ENCODE peak calls at places on chromosomes 6 and 20, in six cellular contexts. C is GM13976, L is astrocyte of the cerebellum, H is psoas muscle, R is pancreas, J is lower leg skin. O is an unnamed sample.

GRCh38 chr6:57248311-57248895 is 26.3 kb upstream of the RAB23 start:
- DNase-seq in L (no peak), R (no peak), J (no peak), H (no peak), C (no peak), O (no peak)

GRCh38 chr6:27809939-27810767 is 102.0 kb downstream of the OR2B2 start:
- DNase-seq in R (peak), H (peak), J (peak), C (peak), L (peak), O (peak)

GRCh38 chr6:18044108-18044783 is 56.8 kb upstream of the KIF13A start:
- DNase-seq in H (no peak), C (no peak), L (no peak), R (no peak), J (no peak), O (no peak)

GRCh38 chr20:33684533-33685327 is 1.5 kb downstream of the E2F1 start:
- DNase-seq in R (no peak), H (no peak), J (peak), C (no peak), L (no peak), O (no peak)

GRCh38 chr6:131159578-131159977 is 24.3 kb downstream of the AKAP7 start:
- DNase-seq in R (no peak), C (no peak), L (peak), J (no peak), H (no peak), O (no peak)

GRCh38 chr20:42556575-42556974 is 633.1 kb downstream of the PTPRT start:
- DNase-seq in C (no peak), J (no peak), L (no peak), R (no peak), H (no peak), O (no peak)

GRCh38 chr6:29011276-29011734 is 6.2 kb upstream of the ZNF311 start:
- DNase-seq in R (peak), L (peak), H (peak), J (peak), C (peak), O (peak)

GRCh38 chr6:15062311-15063252 is 183.3 kb upstream of the JARID2 start:
- DNase-seq in R (no peak), C (no peak), H (no peak), L (peak), J (no peak), O (no peak)

GRCh38 chr6:3336859-3337515 is 78.2 kb downstream of the PSMG4 start:
- DNase-seq in L (no peak), J (no peak), H (no peak), R (no peak), C (no peak), O (no peak)

GRCh38 chr20:8722277-8722928 is 346.5 kb upstream of the PLCB4 start:
- DNase-seq in H (no peak), C (no peak), J (no peak), R (peak), L (peak), O (peak)

GRCh38 chr20:33410081-33410742 is 8.9 kb upstream of the CDK5RAP1 start:
- DNase-seq in H (no peak), J (no peak), R (no peak), C (no peak), L (no peak), O (no peak)

GRCh38 chr6:169489642-169490408 is 212.0 kb downstream of the WDR27 start:
- DNase-seq in C (no peak), R (no peak), J (no peak), H (no peak), L (no peak), O (no peak)

GRCh38 chr6:137823826-137824501 is 43.1 kb upstream of the TNFAIP3 start:
- DNase-seq in L (no peak), R (no peak), H (no peak), C (no peak), J (peak), O (no peak)

GRCh38 chr6:82589509-82590206 is 226.0 kb downstream of the TPBG start:
- DNase-seq in R (no peak), L (peak), C (peak), J (no peak), H (no peak), O (peak)
- TF ChIP-seq CTCF in R (no peak), L (peak), C (no peak), J (no peak), H (no peak), O (peak)

GRCh38 chr6:96760153-96760687 is 77.1 kb downstream of the GPR63 start:
- DNase-seq in L (no peak), C (peak), J (no peak), R (no peak), H (no peak), O (no peak)
- TF ChIP-seq CTCF in L (no peak), C (peak), J (no peak), R (no peak), H (no peak), O (peak)

DNA sequence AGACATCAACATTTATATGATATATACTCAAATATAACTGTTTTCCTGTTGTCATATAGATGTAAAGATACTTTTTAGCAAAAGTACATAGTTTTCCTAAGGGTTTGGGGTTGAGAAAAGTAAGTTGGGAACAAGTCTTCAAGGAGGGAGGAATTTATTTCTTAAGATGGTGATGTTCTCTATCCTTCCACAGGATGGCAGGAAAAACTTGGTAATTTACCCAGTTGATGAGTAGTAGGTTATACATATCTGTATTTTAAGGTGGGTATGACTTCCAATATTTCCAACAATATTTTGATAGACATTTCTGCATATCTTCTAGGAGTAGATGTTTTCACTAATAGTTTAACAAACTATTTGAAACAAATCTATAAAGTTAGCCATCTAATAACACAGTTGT is 254.4 kb downstream of the RIMS1 start:
- DNase-seq in J (no peak), L (no peak), H (no peak), R (no peak), C (no peak), O (no peak)
- TF ChIP-seq CTCF in J (no peak), L (no peak), H (no peak), R (no peak), C (no peak), O (no peak)

GRCh38 chr6:125979101-125979500 is 7.2 kb upstream of the TRMT11 start:
- DNase-seq in H (no peak), J (no peak), R (no peak), L (no peak), C (no peak), O (no peak)

GRCh38 chr6:125970760-125971159 is 14.2 kb downstream of the HINT3 start:
- DNase-seq in L (no peak), R (no peak), C (no peak), J (no peak), H (no peak), O (no peak)

GRCh38 chr6:125968493-125968892 is 11.9 kb downstream of the HINT3 start:
- DNase-seq in C (no peak), H (no peak), R (no peak), J (no peak), L (no peak), O (no peak)

DNA sequence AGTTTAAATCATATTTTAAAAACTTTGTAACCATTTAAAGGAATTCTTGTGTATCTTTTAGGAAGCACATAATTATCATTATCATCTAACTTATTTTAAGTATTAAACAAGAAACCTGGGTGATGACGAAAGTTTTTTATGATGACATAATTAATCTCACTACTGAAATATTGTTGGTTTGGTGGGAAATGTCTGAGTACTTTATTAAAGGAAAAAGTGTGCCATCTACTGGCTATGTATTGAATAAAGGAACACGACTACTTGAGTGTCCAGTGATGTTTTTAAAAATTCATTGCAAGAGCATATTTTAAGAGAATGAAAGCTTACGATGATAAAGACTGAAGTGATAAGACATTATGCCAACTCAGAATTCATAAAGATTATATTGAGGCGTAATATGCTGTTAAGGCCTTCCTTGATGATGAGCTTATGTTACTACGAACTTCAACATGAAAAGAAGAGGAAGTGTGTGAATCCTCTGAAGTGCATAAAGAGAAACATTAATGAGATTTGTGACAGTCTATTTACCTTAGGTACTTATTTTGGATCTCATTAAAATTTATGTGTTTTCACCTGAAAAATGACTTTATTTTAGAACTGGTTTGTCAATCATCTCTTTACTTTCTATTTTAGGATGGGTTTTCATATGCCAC is 12.0 kb upstream of the TRMT11 start:
- DNase-seq in H (no peak), C (peak), L (peak), R (no peak), J (no peak), O (no peak)
- TF ChIP-seq CTCF in H (peak), C (peak), L (peak), R (peak), J (no peak), O (peak)

GRCh38 chr20:58838174-58838573 is 12.5 kb downstream of the GNAS-AS1 start:
- DNase-seq in C (no peak), R (no peak), L (no peak), H (no peak), J (no peak), O (no peak)
- TF ChIP-seq CTCF in C (no peak), R (no peak), L (no peak), H (no peak), J (no peak), O (no peak)

GRCh38 chr6:157335829-157336228 is 12.5 kb upstream of the TMEM242 start:
- DNase-seq in J (no peak), R (no peak), L (no peak), C (no peak), H (no peak), O (no peak)

GRCh38 chr6:157343732-157344131 is 20.4 kb upstream of the TMEM242 start:
- DNase-seq in L (no peak), H (no peak), C (no peak), R (no peak), J (no peak), O (no peak)

GRCh38 chr6:157337766-157338165 is 14.4 kb upstream of the TMEM242 start:
- DNase-seq in C (no peak), H (no peak), J (no peak), R (no peak), L (no peak), O (no peak)

GRCh38 chr6:157333956-157334355 is 10.6 kb upstream of the TMEM242 start:
- DNase-seq in R (no peak), H (no peak), C (no peak), J (no peak), L (no peak), O (no peak)

GRCh38 chr6:157339432-157339831 is 16.1 kb upstream of the TMEM242 start:
- DNase-seq in C (no peak), J (no peak), H (no peak), L (no peak), R (no peak), O (no peak)
- TF ChIP-seq CTCF in C (no peak), J (no peak), H (no peak), L (peak), R (no peak), O (peak)

GRCh38 chr6:117265425-117266266 is at the start of gene VGLL2:
- DNase-seq in R (peak), C (peak), L (no peak), J (no peak), H (peak), O (peak)
- TF ChIP-seq CTCF in R (no peak), C (no peak), L (peak), J (no peak), H (peak), O (no peak)

DNA sequence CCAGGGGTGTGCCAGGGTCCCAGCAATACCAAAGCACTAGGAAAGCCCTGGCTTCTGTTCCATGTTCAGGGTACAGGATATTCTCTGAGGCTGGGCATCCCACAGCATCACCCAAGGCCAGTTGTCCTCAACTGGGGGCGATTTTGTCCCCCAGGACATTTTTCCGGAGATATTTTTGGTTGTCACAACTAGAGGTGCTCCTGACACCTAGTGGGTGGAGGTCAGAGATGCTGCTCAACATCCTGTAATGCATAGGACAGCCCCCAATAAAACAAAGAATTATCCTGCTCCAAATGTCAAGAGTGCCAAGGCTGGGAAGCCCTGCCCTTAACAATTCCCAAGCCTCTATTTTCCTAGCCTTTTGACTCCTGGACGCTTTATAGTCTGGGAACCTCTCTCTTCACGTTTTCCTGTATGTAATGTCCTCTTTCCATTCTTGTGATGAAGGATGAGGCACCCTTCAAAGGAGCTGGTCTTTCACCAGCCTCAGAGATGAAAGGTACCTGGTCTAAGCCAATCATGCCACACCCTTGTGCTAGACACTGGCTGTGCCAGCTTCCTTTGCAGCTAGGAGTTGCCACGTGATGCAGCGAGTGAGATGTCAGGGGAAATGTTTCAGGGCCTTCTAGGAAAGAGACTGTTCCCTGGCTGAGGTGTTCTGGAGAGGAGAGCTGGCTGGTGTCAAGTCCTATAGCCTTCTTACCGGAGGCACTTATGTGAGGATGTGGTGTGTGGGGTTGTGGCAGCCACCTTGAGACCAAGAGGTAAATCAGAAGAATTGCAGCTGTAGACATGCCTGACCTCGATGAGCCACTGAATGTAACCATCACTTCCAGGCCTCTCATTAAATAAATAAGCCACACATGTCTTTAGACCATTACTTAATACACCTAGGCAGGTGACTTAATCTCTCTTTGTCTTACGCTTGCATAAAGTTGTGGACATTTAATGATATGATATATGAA is 23.4 kb upstream of the KCNG1 start:
- DNase-seq in R (no peak), C (no peak), H (no peak), L (no peak), J (peak), O (no peak)
- TF ChIP-seq CTCF in R (no peak), C (no peak), H (no peak), L (no peak), J (no peak), O (no peak)

GRCh38 chr6:149566372-149567193 is at the start of gene GINM1:
- DNase-seq in C (peak), R (peak), H (peak), J (peak), L (no peak), O (peak)
- TF ChIP-seq CTCF in C (no peak), R (no peak), H (no peak), J (no peak), L (no peak), O (no peak)